ENCODE peak calls at places on chromosomes 11 and 22, in six cellular contexts. D is cardiac muscle cell; R is CD8-positive, alpha-beta T cell; S is PC-9; Q is hepatocyte; J is ovary. W is an unnamed sample.

GRCh38 chr11:88098289-88098688 is 77.0 kb downstream of the RAB38 start:
- DNase-seq in D (no peak), R (no peak), S (no peak), Q (no peak), J (no peak), W (no peak)

GRCh38 chr11:73239111-73239521 is 21.0 kb downstream of the P2RY2 start:
- DNase-seq in D (no peak), R (no peak), S (no peak), Q (no peak), J (peak; percentile 9), W (no peak)

GRCh38 chr11:128530119-128531091 is 57.0 kb downstream of the ETS1 start:
- DNase-seq in D (no peak), R (no peak), S (no peak), Q (no peak), J (peak; percentile 54), W (peak; percentile 79)

GRCh38 chr11:12251651-12252560 is 125.5 kb upstream of the PARVA start:
- DNase-seq in D (no peak), R (no peak), S (no peak), Q (no peak), J (no peak), W (no peak)

GRCh38 chr11:126132319-126132718 is 69.7 kb upstream of the CDON start:
- DNase-seq in D (no peak), R (no peak), S (peak; percentile 62), Q (peak; percentile 73), J (peak; percentile 69), W (peak; percentile 44)

GRCh38 chr11:59668188-59668949 is 468 bp downstream of the PATL1 start:
- DNase-seq in D (peak; percentile 74), R (peak; percentile 39), S (peak; percentile 27), Q (peak; percentile 64), J (peak; percentile 77), W (peak; percentile 44)

GRCh38 chr22:45537734-45538181 is 35.1 kb downstream of the FBLN1 start:
- DNase-seq in D (no peak), R (no peak), S (no peak), Q (peak; percentile 63), J (peak; percentile 76), W (peak; percentile 98)

GRCh38 chr11:124943731-124944130 is 7.9 kb upstream of the HEPACAM start:
- DNase-seq in D (no peak), R (no peak), S (no peak), Q (no peak), J (no peak), W (no peak)

GRCh38 chr11:92929168-92930053 is 40.0 kb upstream of the MTNR1B start:
- DNase-seq in D (no peak), R (no peak), S (no peak), Q (no peak), J (no peak), W (peak; percentile 76)

GRCh38 chr11:85661972-85662664 is 2.8 kb downstream of the CREBZF start:
- DNase-seq in D (no peak), R (no peak), S (no peak), Q (no peak), J (no peak), W (no peak)

GRCh38 chr22:28146401-28147304 is 227.6 kb upstream of the PITPNB start:
- DNase-seq in D (no peak), R (no peak), S (no peak), Q (no peak), J (no peak), W (no peak)

GRCh38 chr11:129911298-129911697 is 15.9 kb upstream of the NFRKB start:
- DNase-seq in D (no peak), R (no peak), S (no peak), Q (no peak), J (no peak), W (no peak)

GRCh38 chr11:1887451-1888346 is 4.0 kb downstream of the PRR33 start:
- DNase-seq in D (no peak), R (no peak), S (no peak), Q (no peak), J (peak; percentile 10), W (no peak)

GRCh38 chr11:110207089-110207488 is 89.3 kb downstream of the RDX start:
- DNase-seq in D (no peak), R (no peak), S (no peak), Q (no peak), J (no peak), W (no peak)

GRCh38 chr22:42880815-42881214 is 23.7 kb upstream of the ARFGAP3 start:
- DNase-seq in D (no peak), R (no peak), S (no peak), Q (no peak), J (no peak), W (no peak)

GRCh38 chr22:20507253-20508066 is at the start of gene MED15:
- DNase-seq in D (peak; percentile 92), R (peak; percentile 84), S (peak; percentile 76), Q (peak; percentile 94), J (peak; percentile 89), W (peak; percentile 81)

GRCh38 chr22:20509344-20510047 is 2.1 kb downstream of the MED15 start:
- DNase-seq in D (peak; percentile 70), R (peak; percentile 32), S (peak; percentile 66), Q (peak; percentile 94), J (peak; percentile 62), W (peak; percentile 78)

GRCh38 chr22:20511578-20512259 is 4.3 kb downstream of the MED15 start:
- DNase-seq in D (no peak), R (no peak), S (no peak), Q (no peak), J (no peak), W (no peak)

GRCh38 chr22:20508815-20509271 is 1.4 kb downstream of the MED15 start:
- DNase-seq in D (no peak), R (no peak), S (no peak), Q (no peak), J (no peak), W (no peak)

GRCh38 chr22:20510811-20511577 is 3.6 kb downstream of the MED15 start:
- DNase-seq in D (no peak), R (no peak), S (no peak), Q (no peak), J (no peak), W (no peak)
- H3K4me1 ChIP-seq in D (peaks cover 22% of the 10 kb centered on the region), R (peaks cover 51% of the 10 kb centered on the region), S (peaks cover 24% of the 10 kb centered on the region), Q (peaks cover 28% of the 10 kb centered on the region), J (peaks cover 12% of the 10 kb centered on the region), W (peaks cover 36% of the 10 kb centered on the region)

DNA sequence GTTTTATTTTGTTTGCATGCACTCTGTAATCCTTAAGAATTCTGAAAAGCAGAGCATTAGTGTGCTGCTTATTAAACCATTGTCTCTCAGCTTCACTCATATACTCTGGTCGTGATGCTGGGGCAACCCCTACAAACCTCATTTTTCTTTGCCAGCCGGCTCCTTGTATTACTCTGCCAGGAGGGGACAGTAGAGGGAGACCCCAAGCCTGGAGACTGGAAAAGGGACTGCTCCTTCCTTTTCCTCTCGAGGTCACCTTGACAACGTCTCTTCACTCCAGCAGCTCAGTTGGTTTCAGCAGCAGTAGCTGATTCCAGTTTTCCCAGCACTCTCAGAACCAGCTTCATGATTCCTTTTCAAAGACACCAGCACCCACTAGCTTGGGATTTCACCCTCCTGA is 2.8 kb upstream of the JHY start:
- DNase-seq in D (peak; percentile 40), R (no peak), S (no peak), Q (no peak), J (no peak), W (no peak)
- TF ChIP-seq CTCF in D (no peak), R (no peak), S (no peak), Q (no peak), J (no peak), W (no peak)

DNA sequence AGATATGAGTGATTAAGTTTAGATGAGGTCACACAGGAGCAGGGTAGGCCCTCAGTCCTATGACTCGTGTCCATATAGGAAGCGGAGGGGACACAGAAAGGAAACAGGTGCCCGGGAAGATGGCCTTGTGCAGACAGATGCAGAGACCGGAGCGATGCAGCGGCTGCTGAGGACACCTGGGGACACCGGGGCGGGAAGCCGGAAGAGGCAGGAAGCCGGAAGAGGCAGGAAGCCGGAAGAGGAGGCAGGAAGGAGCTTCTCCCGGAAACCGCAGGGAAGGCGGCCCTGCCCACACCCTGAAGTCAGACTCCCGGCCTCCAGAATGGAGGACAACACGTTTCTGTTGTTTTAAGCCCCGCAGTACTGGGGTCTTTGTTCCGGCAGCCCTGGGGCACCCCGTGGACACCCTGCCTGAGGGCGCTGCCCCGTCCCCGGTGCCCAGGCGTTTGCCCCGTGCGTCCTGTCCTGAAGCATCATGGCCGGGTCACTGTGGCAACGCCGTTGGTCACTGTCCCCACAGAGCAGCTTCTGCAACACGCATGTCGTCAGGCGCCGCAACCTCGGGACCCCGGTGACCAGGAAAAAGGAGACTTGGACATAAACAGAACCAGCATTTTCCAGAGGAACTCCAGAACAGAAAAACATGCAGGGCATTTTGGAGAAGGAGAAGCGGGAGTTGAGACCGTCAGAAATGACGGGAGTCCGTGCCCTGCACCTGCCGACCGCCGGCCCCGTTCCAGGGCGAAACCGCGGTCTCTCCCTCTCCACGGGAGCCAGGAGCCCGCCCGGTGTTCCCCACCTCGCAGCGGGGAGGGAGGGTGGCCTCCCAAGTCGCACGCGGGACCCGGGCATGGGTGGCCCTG is 103.4 kb downstream of the BRD1 start:
- DNase-seq in D (no peak), R (peak; percentile 31), S (no peak), Q (no peak), J (no peak), W (no peak)
- H3K4me1 ChIP-seq in D (no peaks in the 10 kb centered on the region), R (peaks cover 20% of the 10 kb centered on the region), S (no peaks in the 10 kb centered on the region), Q (no peaks in the 10 kb centered on the region), J (no peaks in the 10 kb centered on the region), W (no peaks in the 10 kb centered on the region)

GRCh38 chr11:68009391-68010000 is 631 bp upstream of the ALDH3B1 start:
- DNase-seq in D (no peak), R (no peak), S (no peak), Q (no peak), J (no peak), W (no peak)
- TF ChIP-seq CTCF in D (peak; percentile 26), R (no peak), S (peak; percentile 50), Q (peak; percentile 35), J (peak; percentile 15), W (peak; percentile 66)

DNA sequence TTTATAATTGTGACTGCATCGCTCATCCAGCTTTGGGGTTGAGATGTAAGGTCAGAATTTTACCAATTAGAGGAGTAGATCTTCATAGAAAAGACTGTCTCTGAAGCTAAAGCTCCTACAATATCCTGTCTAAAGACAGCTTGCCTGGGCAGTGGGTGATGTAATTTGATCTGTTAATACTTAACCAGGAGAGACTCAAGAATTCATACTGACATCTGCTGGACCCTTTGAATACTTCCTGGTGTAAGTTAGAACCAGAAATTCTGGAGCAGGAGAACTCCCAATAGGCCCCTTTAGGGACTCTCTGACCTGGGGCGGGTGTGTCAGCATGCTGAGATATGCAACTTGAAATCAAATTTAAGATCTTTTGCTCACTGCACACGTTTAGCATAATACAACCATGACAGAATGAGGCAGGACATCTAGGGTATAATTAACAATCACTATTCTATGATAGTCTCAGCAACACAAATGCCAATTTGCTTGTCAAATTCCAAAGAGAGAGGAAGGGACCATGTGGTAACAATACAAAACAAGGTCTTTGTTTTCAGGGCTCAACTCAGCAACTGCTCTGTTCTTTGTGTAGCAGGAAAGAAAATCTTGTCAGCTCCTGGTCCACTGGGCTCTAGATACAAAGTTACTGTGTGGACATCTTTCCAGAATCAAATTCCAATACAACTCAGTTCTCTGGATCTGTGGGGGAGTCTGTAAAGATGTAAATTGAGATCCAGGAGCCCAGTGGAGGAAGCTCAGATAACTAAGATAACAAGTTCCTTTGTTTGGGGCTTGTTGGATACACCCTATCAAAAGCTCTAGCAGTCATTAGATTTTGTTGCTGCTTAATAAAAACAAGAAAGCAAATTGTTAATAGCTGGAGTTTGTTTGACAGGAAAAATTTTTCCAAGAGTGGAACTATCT is 144.0 kb downstream of the INSC start:
- DNase-seq in D (peak; percentile 57), R (no peak), S (no peak), Q (peak; percentile 72), J (no peak), W (peak; percentile 1)
- H3K4me1 ChIP-seq in D (peaks cover 5% of the 10 kb centered on the region), R (no peaks in the 10 kb centered on the region), S (no peaks in the 10 kb centered on the region), Q (peaks cover 7% of the 10 kb centered on the region), J (no peaks in the 10 kb centered on the region), W (no peaks in the 10 kb centered on the region)